ENCODE peak calls at places on chromosomes 4 and X, in seven cellular contexts. A, H, G, M, S, P and F are unnamed samples. For H3K9me3, the result is how much of the 10 kb centered on the place peaks cover.

GRCh38 chr4:105137460-105137859 is 9.2 kb upstream of the TET2 start:
- DNase-seq in A (no peak), G (no peak), M (no peak), P (no peak), H (no peak), S (no peak), F (no peak)

GRCh38 chrX:72247206-72247944 is 8.5 kb upstream of the ERCC6L start:
- DNase-seq in H (no peak), S (no peak), P (peak), M (no peak), A (no peak), G (no peak), F (no peak)

GRCh38 chr4:113635739-113636437 is 125.7 kb downstream of the CAMK2D start:
- DNase-seq in P (no peak), S (no peak), G (no peak), H (no peak), A (no peak), M (no peak), F (no peak)

GRCh38 chr4:150217192-150217591 is 138.9 kb downstream of the DCLK2 start:
- DNase-seq in S (no peak), G (no peak), M (no peak), H (no peak), A (no peak), P (no peak), F (no peak)

GRCh38 chr4:111323496-111323895 is 700.6 kb upstream of the PITX2 start:
- DNase-seq in P (no peak), S (no peak), G (no peak), H (no peak), M (no peak), A (no peak), F (no peak)

GRCh38 chr4:2794707-2795557 is 2.0 kb downstream of the SH3BP2 start:
- DNase-seq in S (no peak), H (peak), P (peak), G (no peak), A (peak), M (no peak), F (no peak)

GRCh38 chrX:43822015-43822414 is 60.2 kb downstream of the MAOB start:
- DNase-seq in M (no peak), S (no peak), H (no peak), P (no peak), A (no peak), G (no peak), F (no peak)

GRCh38 chr4:98199247-98199646 is 56.0 kb upstream of the STPG2 start:
- DNase-seq in S (no peak), A (no peak), G (no peak), P (no peak), M (no peak), H (no peak), F (no peak)

GRCh38 chrX:76893930-76894329 is 466.4 kb downstream of the MAGEE1 start:
- DNase-seq in A (no peak), S (no peak), P (no peak), G (no peak), H (no peak), M (no peak), F (no peak)

GRCh38 chr4:16195209-16195608 is 31.1 kb downstream of the TAPT1 start:
- DNase-seq in G (no peak), A (no peak), S (no peak), M (no peak), P (no peak), H (no peak), F (no peak)

GRCh38 chrX:106278951-106279350 is 110.8 kb downstream of the PWWP3B start:
- DNase-seq in H (no peak), P (no peak), A (no peak), M (no peak), G (no peak), S (no peak), F (no peak)

GRCh38 chrX:24877854-24878650 is 137.7 kb downstream of the ARX start:
- DNase-seq in G (no peak), S (no peak), H (no peak), M (no peak), A (no peak), P (no peak), F (no peak)

DNA sequence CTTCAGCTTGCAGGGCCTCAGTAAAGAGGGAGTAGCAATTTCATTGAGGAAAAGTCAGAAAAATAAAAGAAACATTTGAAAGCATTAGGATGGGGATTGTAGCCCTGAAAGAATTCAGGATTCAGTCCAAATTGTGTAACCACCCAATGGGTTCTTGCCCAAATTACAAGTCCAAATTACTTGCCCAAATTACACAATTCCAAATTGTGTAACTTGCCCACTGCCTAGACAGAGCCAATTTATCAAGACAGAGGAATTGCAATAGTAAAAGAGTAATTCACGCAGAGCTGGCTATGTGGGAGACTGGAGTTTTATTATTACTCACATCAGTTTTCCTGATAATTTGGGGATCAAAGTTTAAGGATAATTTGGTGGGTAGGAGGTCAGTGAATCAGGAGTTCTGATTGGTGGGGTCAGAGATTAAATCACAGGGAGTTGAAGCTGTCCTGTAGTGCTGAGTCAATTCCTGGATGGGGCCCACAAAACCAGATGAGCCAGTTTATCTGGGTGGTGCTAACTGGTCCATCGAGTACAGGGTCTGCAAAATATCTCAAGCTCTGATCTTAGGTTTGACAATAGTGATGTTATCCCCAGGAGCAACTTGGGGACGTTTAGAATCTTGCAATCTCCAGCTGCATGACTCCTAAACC is 18.1 kb upstream of the PAGE5 start:
- DNase-seq in G (no peak), A (no peak), M (no peak), H (no peak), S (no peak), P (no peak), F (no peak)
- H3K9me3 ChIP-seq in G (under half), A (under half), M (under half), H (under half), S (under half), P (under half), F (under half)

GRCh38 chr4:252065-252601 is 53.1 kb downstream of the ZNF732 start:
- DNase-seq in S (no peak), M (no peak), P (no peak), H (no peak), G (no peak), A (no peak), F (no peak)

GRCh38 chr4:256492-256891 is 48.8 kb downstream of the ZNF732 start:
- DNase-seq in S (no peak), A (no peak), H (no peak), G (no peak), P (no peak), M (no peak), F (no peak)

DNA sequence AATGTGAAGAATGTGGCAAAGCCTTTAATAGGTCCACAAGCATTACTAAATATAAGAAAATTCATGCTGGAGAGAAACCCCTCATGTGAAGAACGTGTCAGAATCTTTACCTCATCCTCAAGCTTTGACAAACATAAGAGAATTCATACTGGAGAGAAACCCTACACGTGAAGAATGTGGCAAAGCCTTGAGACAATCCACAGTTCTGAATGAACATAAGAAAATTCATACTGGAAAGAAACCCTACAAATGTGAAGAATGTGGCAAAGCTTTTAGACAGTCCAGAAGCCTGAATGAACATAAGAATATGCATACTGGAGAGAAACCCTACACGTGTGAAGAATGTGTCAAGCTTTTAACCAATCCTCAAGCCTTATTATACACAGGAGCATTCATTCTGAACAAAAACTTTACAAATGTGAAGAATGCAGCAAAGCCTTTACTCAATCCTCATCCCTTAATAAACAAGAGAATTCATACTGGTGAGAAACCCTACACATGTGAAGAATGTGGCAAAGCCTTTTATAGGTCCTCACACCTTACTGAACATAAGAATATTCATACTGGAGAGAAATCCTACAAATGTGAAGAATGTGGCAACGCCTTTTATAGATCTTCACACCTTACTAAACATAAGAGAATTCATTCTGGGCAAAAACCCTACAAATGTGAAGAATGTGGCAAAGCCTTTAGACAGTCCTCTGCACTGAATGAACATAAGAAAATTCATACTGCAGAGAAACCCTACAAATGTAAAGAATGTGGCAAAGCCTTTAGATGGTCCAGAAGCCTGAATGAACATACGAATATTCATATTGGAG is 51.1 kb downstream of the ZNF732 start:
- DNase-seq in H (no peak), G (no peak), A (no peak), S (no peak), P (no peak), M (no peak), F (no peak)
- H3K9me3 ChIP-seq in H (under half), G (under half), A (under half), S (half or more), P (half or more), M (under half), F (under half)

GRCh38 chrX:1420371-1420770 is 28.5 kb upstream of the SLC25A6 start:
- DNase-seq in A (no peak), P (peak), S (no peak), G (no peak), H (no peak), M (no peak), F (no peak)
- H3K9me3 ChIP-seq in A (under half), P (under half), S (under half), G (under half), H (under half), M (under half), F (under half)

DNA sequence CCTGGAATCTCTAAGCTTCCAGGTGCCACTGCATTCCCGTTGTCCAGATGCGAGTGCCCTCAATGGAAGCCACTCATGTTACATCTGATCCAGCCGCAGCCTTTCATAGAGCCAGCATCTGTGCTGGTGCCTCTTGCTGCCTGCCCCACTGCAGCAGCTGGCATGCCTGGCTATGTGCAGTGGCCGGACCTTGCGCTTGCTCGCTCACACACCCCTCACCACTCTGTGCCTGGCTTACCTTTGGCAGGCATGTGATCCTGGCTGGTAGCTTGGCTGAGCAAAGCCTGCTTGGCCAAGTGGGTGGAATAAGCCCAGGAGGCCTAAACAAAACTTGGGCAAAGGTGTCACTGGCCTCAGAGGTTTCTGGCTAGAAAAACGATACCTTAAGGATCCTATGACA is 59.5 kb upstream of the CDKN2AIP start:
- DNase-seq in P (no peak), A (no peak), M (no peak), G (no peak), S (no peak), H (no peak), F (no peak)
- H3K9me3 ChIP-seq in P (under half), A (under half), M (under half), G (under half), S (under half), H (under half), F (under half)

GRCh38 chrX:55638933-55639332 is 15.7 kb downstream of the FOXR2 start:
- DNase-seq in G (no peak), P (no peak), H (no peak), S (no peak), M (no peak), A (no peak), F (no peak)
- H3K9me3 ChIP-seq in G (under half), P (under half), H (under half), S (under half), M (under half), A (under half), F (under half)